ENCODE peak calls at places on chromosomes 1 and 21, in eight cellular contexts. H is effector memory CD8-positive, alpha-beta T cell; N is type B pancreatic cell; B is WTC11; E is stimulated activated CD4-positive, alpha-beta T cell treated with anti-CD3 and anti-CD28 coated beads, Interleukin-12 subunit alpha, Interleukin-12 subunit beta, amount 100 ng/mL, for 4 hours; Z is GM04503; V is NCI-H1694 treated with DMSO at 0.1 percent for 48 hours; C is iPS DF 19.7. I is an unnamed sample.

GRCh38 chr1:155003227-155003765 is 694 bp downstream of the ZBTB7B start:
- DNase-seq in V (no peak), H (no peak), Z (no peak), C (no peak), E (no peak), B (peak), N (no peak), I (no peak)

GRCh38 chr1:993379-993995 is 6.4 kb downstream of the HES4 start:
- DNase-seq in C (no peak), H (no peak), N (no peak), V (no peak), Z (no peak), B (no peak), E (no peak), I (no peak)

GRCh38 chr1:34918609-34919561 is 10.6 kb downstream of the DLGAP3 start:
- DNase-seq in V (no peak), Z (no peak), C (peak), N (peak), B (peak), H (no peak), E (no peak), I (no peak)

GRCh38 chr1:112325504-112325903 is 70.5 kb upstream of the CTTNBP2NL start:
- DNase-seq in N (no peak), H (no peak), V (no peak), B (peak), E (no peak), Z (no peak), C (no peak), I (no peak)

GRCh38 chr1:108639899-108640560 is 20.9 kb downstream of the HENMT1 start:
- DNase-seq in V (no peak), C (no peak), Z (no peak), B (no peak), H (peak), E (no peak), N (no peak), I (no peak)

GRCh38 chr1:201267481-201268229 is 15.7 kb upstream of the PKP1 start:
- DNase-seq in H (no peak), N (peak), Z (peak), V (no peak), E (no peak), B (no peak), C (no peak), I (no peak)

GRCh38 chr1:206422525-206422924 is 47.8 kb upstream of the IKBKE start:
- DNase-seq in V (peak), E (no peak), N (no peak), B (no peak), C (no peak), H (no peak), Z (no peak), I (no peak)

GRCh38 chr1:76247261-76247852 is 172.8 kb downstream of the ST6GALNAC3 start:
- DNase-seq in H (no peak), Z (no peak), N (no peak), C (no peak), B (no peak), V (no peak), E (no peak), I (no peak)

GRCh38 chr1:58466618-58467241 is 79.8 kb downstream of the OMA1 start:
- DNase-seq in H (no peak), C (no peak), N (no peak), E (no peak), B (peak), Z (no peak), V (no peak), I (no peak)

GRCh38 chr1:168341576-168341975 is 60.9 kb downstream of the TBX19 start:
- DNase-seq in B (no peak), E (no peak), Z (no peak), V (no peak), C (no peak), H (no peak), N (no peak), I (no peak)

GRCh38 chr1:21813542-21813941 is 1.5 kb downstream of the LDLRAD2 start:
- DNase-seq in V (no peak), B (no peak), Z (no peak), H (no peak), C (no peak), E (no peak), N (no peak), I (no peak)

GRCh38 chr1:92482665-92483441 is 3.9 kb downstream of the GFI1 start:
- DNase-seq in B (peak), Z (no peak), V (no peak), N (no peak), E (peak), H (peak), C (no peak), I (no peak)

GRCh38 chr1:95309031-95309459 is 75.0 kb downstream of the RWDD3 start:
- DNase-seq in V (peak), Z (no peak), B (peak), N (no peak), E (no peak), H (no peak), C (peak), I (no peak)

GRCh38 chr21:43269461-43269860 is 100.7 kb downstream of the CRYAA start:
- DNase-seq in V (no peak), B (peak), N (no peak), H (peak), C (no peak), Z (no peak), E (peak), I (no peak)

GRCh38 chr1:224300346-224300745 is 29.6 kb downstream of the NVL start:
- DNase-seq in N (no peak), E (no peak), B (no peak), C (no peak), H (no peak), V (no peak), Z (peak), I (no peak)

GRCh38 chr1:229862017-229862774 is 204.8 kb upstream of the GALNT2 start:
- DNase-seq in E (no peak), H (no peak), Z (no peak), B (no peak), C (no peak), V (no peak), N (no peak), I (no peak)

GRCh38 chr1:162691999-162692575 is 59.8 kb downstream of the DDR2 start:
- DNase-seq in N (no peak), B (no peak), C (no peak), E (no peak), Z (no peak), H (no peak), V (no peak), I (no peak)

GRCh38 chr1:222931018-222931417 is 116.2 kb downstream of the DISP1 start:
- DNase-seq in E (no peak), N (no peak), Z (no peak), C (no peak), H (no peak), B (no peak), V (no peak), I (no peak)

GRCh38 chr1:99758073-99758511 is 8.3 kb downstream of the FRRS1 start:
- DNase-seq in E (no peak), N (no peak), Z (no peak), C (no peak), H (no peak), V (no peak), B (no peak), I (no peak)

GRCh38 chr1:167083066-167083682 is 7.0 kb downstream of the GPA33 start:
- DNase-seq in V (peak), H (no peak), C (no peak), B (no peak), Z (no peak), E (no peak), N (no peak), I (no peak)

GRCh38 chr1:205920861-205921558 is 22.2 kb downstream of the SLC26A9 start:
- DNase-seq in E (no peak), C (no peak), B (no peak), Z (no peak), H (no peak), V (no peak), N (no peak), I (no peak)

GRCh38 chr1:93680121-93681094 is 1.2 kb downstream of the BCAR3 start:
- DNase-seq in H (no peak), V (peak), Z (peak), B (peak), C (peak), E (peak), N (peak), I (no peak)

GRCh38 chr21:38597436-38597835 is 99.2 kb upstream of the ERG start:
- DNase-seq in Z (no peak), N (no peak), V (no peak), C (no peak), H (no peak), E (no peak), B (no peak), I (no peak)

GRCh38 chr1:220797553-220797952 is 10.8 kb downstream of the MTARC1 start:
- DNase-seq in V (no peak), C (no peak), B (no peak), Z (no peak), H (no peak), N (no peak), E (no peak), I (no peak)